ENCODE peak calls at places on chromosomes 13 and 19, in ten cellular contexts. G is cardiac muscle cell, I is T1000, Q is Caki2, K is neural crest cell, F is nucleus accumbens, D is PC-3, C is NCI-H510A treated with DMSO at 0.1 percent for 48 hours, O is osteocyte, R is A549. U is an unnamed sample.

GRCh38 chr13:34369925-34370324 is 552.0 kb downstream of the RFC3 start:
- DNase-seq in G (no peak), I (no peak), Q (no peak), K (no peak), F (no peak), D (peak), C (no peak), O (no peak), R (no peak), U (no peak)

GRCh38 chr13:36992362-36992761 is 6.8 kb downstream of the ALG5 start:
- DNase-seq in G (no peak), I (no peak), Q (no peak), K (no peak), F (no peak), D (no peak), C (no peak), O (no peak), R (no peak), U (no peak)

GRCh38 chr13:111516712-111517640 is 196.5 kb downstream of the TEX29 start:
- DNase-seq in G (no peak), I (no peak), Q (no peak), K (no peak), F (no peak), D (no peak), C (no peak), O (peak), R (no peak), U (no peak)

GRCh38 chr19:18711893-18712292 is 28.4 kb downstream of the CRTC1 start:
- DNase-seq in G (no peak), I (no peak), Q (no peak), K (no peak), F (no peak), D (no peak), C (no peak), O (no peak), R (no peak), U (no peak)

GRCh38 chr19:17963936-17964691 is 2.8 kb upstream of the KCNN1 start:
- DNase-seq in G (no peak), I (no peak), Q (no peak), K (no peak), F (no peak), D (no peak), C (no peak), O (no peak), R (no peak), U (no peak)

GRCh38 chr19:33329727-33330126 is 27.4 kb upstream of the CEBPA start:
- DNase-seq in G (no peak), I (no peak), Q (no peak), K (no peak), F (no peak), D (no peak), C (no peak), O (no peak), R (no peak), U (no peak)

GRCh38 chr19:10113592-10113963 is 2.1 kb downstream of the P2RY11 start:
- DNase-seq in G (no peak), I (no peak), Q (no peak), K (no peak), F (no peak), D (peak), C (no peak), O (no peak), R (no peak), U (no peak)

GRCh38 chr19:52778811-52779210 is 7.8 kb downstream of the ZNF600 start:
- DNase-seq in G (no peak), I (no peak), Q (no peak), K (no peak), F (no peak), D (no peak), C (no peak), O (no peak), R (no peak), U (peak)

GRCh38 chr13:106041445-106041844 is 494.0 kb downstream of the EFNB2 start:
- DNase-seq in G (no peak), I (no peak), Q (no peak), K (no peak), F (no peak), D (no peak), C (no peak), O (no peak), R (no peak), U (no peak)

GRCh38 chr19:5992756-5993155 is 14.8 kb upstream of the RANBP3 start:
- DNase-seq in G (no peak), I (no peak), Q (no peak), K (no peak), F (no peak), D (no peak), C (no peak), O (no peak), R (no peak), U (no peak)